ENCODE peak calls at places on chromosomes 2 and 18, in four cellular contexts. I, R, H and C are unnamed samples.

GRCh38 chr2:11842324-11842723 is 95.9 kb downstream of the LPIN1 start:
- DNase-seq in I (no peak), R (no peak), H (no peak), C (no peak)

GRCh38 chr2:172753610-172754009 is 18.0 kb downstream of the RAPGEF4 start:
- DNase-seq in I (no peak), R (no peak), H (no peak), C (no peak)

GRCh38 chr2:230758566-230759480 is 46.2 kb downstream of the CAB39 start:
- DNase-seq in I (no peak), R (no peak), H (no peak), C (no peak)

GRCh38 chr18:74289137-74289536 is 2.6 kb downstream of the CYB5A start:
- DNase-seq in I (no peak), R (no peak), H (no peak), C (no peak)

GRCh38 chr2:54983345-54984235 is 66.7 kb downstream of the RTN4 start:
- DNase-seq in I (no peak), R (no peak), H (no peak), C (peak; percentile 4)

GRCh38 chr2:6545795-6546194 is 319.9 kb downstream of the CMPK2 start:
- DNase-seq in I (no peak), R (no peak), H (no peak), C (no peak)

GRCh38 chr2:227188292-227188691 is 23.9 kb downstream of the COL4A3 start:
- DNase-seq in I (no peak), R (no peak), H (no peak), C (no peak)

GRCh38 chr2:215946581-215946980 is 66.8 kb downstream of the MREG start:
- DNase-seq in I (no peak), R (no peak), H (no peak), C (no peak)

GRCh38 chr2:218886461-218886947 is 5.9 kb downstream of the WNT10A start:
- DNase-seq in I (no peak), R (no peak), H (no peak), C (no peak)

GRCh38 chr2:137133231-137133630 is 367.9 kb downstream of the THSD7B start:
- DNase-seq in I (no peak), R (no peak), H (no peak), C (no peak)

GRCh38 chr2:152445791-152446201 is 110.8 kb downstream of the FMNL2 start:
- DNase-seq in I (no peak), R (no peak), H (no peak), C (no peak)

GRCh38 chr2:135997380-135997779 is 12.0 kb upstream of the DARS1 start:
- DNase-seq in I (no peak), R (peak; percentile 51), H (no peak), C (no peak)

GRCh38 chr2:152171733-152172132 is 3.8 kb downstream of the STAM2 start:
- DNase-seq in I (no peak), R (no peak), H (no peak), C (no peak)

GRCh38 chr2:186697536-186697935 is 3.7 kb downstream of the FAM171B start:
- DNase-seq in I (no peak), R (no peak), H (no peak), C (no peak)

GRCh38 chr2:54638103-54638502 is 85.4 kb upstream of the EML6 start:
- DNase-seq in I (no peak), R (no peak), H (peak; percentile 55), C (no peak)

GRCh38 chr2:215921884-215922283 is 91.5 kb downstream of the MREG start:
- DNase-seq in I (no peak), R (no peak), H (no peak), C (peak; percentile 16)

GRCh38 chr2:12617366-12617765 is 99.4 kb upstream of the TRIB2 start:
- DNase-seq in I (no peak), R (no peak), H (no peak), C (no peak)

GRCh38 chr2:106144621-106145331 is 49.3 kb downstream of the UXS1 start:
- DNase-seq in I (no peak), R (no peak), H (no peak), C (no peak)

GRCh38 chr18:8705280-8705940 is at the start of gene MTCL1:
- DNase-seq in I (no peak), R (no peak), H (no peak), C (no peak)

GRCh38 chr2:101329026-101329425 is 20.5 kb upstream of the RNF149 start:
- DNase-seq in I (no peak), R (no peak), H (no peak), C (no peak)

GRCh38 chr2:121944072-121944829 is 188.8 kb downstream of the TSN start:
- DNase-seq in I (no peak), R (no peak), H (no peak), C (no peak)

GRCh38 chr2:207782238-207783030 is 12.7 kb upstream of the FZD5 start:
- DNase-seq in I (no peak), R (no peak), H (no peak), C (no peak)

GRCh38 chr2:67267238-67267637 is 129.9 kb upstream of the ETAA1 start:
- DNase-seq in I (no peak), R (no peak), H (no peak), C (no peak)

GRCh38 chr2:234091432-234091879 is 41.0 kb downstream of the SPP2 start:
- DNase-seq in I (no peak), R (no peak), H (no peak), C (no peak)

GRCh38 chr18:50560681-50561629 is 1.1 kb downstream of the MAPK4 start:
- DNase-seq in I (no peak), R (no peak), H (no peak), C (no peak)

GRCh38 chr2:209680596-209680995 is 91.0 kb upstream of the UNC80 start:
- DNase-seq in I (no peak), R (no peak), H (no peak), C (no peak)

GRCh38 chr18:77208969-77209368 is 40.7 kb upstream of the GALR1 start:
- DNase-seq in I (no peak), R (no peak), H (peak; percentile 34), C (no peak)

GRCh38 chr2:10303174-10303633 is 500 bp downstream of the HPCAL1 start:
- DNase-seq in I (no peak), R (no peak), H (no peak), C (no peak)
- TF ChIP-seq EGR1 in I (no peak), R (no peak), H (no peak), C (no peak)

GRCh38 chr2:232874677-232875223 is 4.7 kb downstream of the SNORC start:
- DNase-seq in I (no peak), R (no peak), H (no peak), C (no peak)
- TF ChIP-seq EGR1 in I (no peak), R (no peak), H (no peak), C (no peak)

DNA sequence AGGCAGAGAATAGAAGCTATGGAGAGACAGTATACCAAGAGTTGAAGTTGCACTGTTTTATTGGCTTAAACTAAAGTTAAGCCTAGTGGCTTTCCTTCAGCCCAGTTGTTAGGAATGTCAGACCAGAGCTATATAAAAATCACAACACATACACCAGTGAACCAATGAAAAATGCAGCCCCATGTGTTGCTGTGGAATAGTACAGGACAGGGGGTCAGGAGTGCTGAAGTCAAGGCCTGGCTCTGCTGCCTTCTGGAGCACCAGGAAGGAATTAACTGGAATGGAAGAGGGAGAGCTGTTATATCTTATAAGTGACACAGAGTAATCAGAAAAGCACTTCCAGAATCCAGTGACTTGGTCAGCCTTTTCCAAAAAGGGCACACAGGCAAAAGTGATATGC is 58.9 kb downstream of the OSR1 start:
- DNase-seq in I (no peak), R (no peak), H (no peak), C (no peak)
- TF ChIP-seq EGR1 in I (no peak), R (no peak), H (no peak), C (no peak)

GRCh38 chr2:2834105-2834504 is 503.0 kb upstream of the MYT1L start:
- DNase-seq in I (no peak), R (no peak), H (no peak), C (no peak)

GRCh38 chr2:2830576-2830975 is 499.5 kb upstream of the MYT1L start:
- DNase-seq in I (no peak), R (no peak), H (no peak), C (no peak)

GRCh38 chr2:2828774-2829368 is 497.8 kb upstream of the MYT1L start:
- DNase-seq in I (no peak), R (no peak), H (no peak), C (no peak)

GRCh38 chr2:2832657-2833056 is 501.6 kb upstream of the MYT1L start:
- DNase-seq in I (no peak), R (no peak), H (no peak), C (no peak)

DNA sequence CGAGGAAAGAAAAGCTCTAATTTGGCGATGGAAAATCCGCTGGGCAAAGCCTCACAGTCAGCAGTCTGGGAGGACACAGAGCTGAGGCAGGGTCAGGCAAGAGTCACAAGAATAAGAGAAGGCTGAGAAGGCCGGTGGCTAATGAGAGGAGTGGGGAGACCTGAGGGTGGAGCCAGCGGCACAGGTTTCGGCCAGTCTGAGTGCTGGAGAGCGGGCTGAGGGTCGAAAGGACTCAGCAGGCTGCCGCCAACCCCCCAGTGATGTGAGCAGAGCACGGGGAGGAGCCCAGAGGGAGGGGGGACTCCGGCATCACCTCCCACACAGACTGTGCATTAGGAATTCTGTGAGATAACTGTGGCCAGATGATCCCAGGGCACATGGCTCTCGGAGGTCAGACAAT is 500.6 kb upstream of the MYT1L start:
- DNase-seq in I (no peak), R (no peak), H (no peak), C (no peak)
- TF ChIP-seq EGR1 in I (no peak), R (no peak), H (no peak), C (no peak)

DNA sequence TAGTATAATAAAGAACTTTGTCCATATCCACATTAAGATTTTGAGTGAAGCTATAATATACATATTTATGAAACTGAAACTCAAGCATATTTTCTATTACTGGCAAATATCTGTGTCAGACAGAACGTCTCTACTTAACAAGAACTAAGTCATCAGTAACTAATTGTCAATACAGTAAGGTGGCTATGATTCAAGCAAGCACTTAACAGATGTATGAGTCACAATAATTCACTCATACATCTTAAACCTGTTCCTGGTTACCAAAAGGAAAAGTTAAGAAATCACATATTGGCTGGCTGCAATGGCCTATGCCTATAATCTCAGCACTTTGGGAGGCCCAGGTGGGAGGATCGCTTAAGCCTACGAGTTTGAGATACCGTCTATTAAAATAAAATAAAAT is 96.0 kb downstream of the SOS1 start:
- DNase-seq in I (no peak), R (no peak), H (no peak), C (peak; percentile 6)
- TF ChIP-seq EGR1 in I (no peak), R (no peak), H (no peak), C (no peak)

GRCh38 chr2:17976871-17977746 is 98.6 kb downstream of the KCNS3 start:
- DNase-seq in I (no peak), R (no peak), H (no peak), C (no peak)
- TF ChIP-seq EGR1 in I (no peak), R (no peak), H (no peak), C (no peak)

GRCh38 chr2:27085062-27085669 is 1.4 kb upstream of the KHK start:
- DNase-seq in I (no peak), R (no peak), H (no peak), C (no peak)
- TF ChIP-seq EGR1 in I (no peak), R (no peak), H (no peak), C (no peak)

GRCh38 chr2:75710220-75710576 is 517 bp downstream of the GCFC2 start:
- DNase-seq in I (no peak), R (no peak), H (no peak), C (no peak)
- TF ChIP-seq EGR1 in I (no peak), R (no peak), H (no peak), C (no peak)